ENCODE peak calls at places on chromosomes 3 and 15, in eight cellular contexts. I, A, R, G, T, W, X and J are unnamed samples.

GRCh38 chr3:68088216-68088615 is 433.8 kb upstream of the SUCLG2 start:
- DNase-seq in I (no peak), A (no peak), R (no peak), G (no peak), T (no peak), W (no peak), X (no peak), J (no peak)

GRCh38 chr15:70299931-70300858 is 202.5 kb upstream of the TLE3 start:
- DNase-seq in I (no peak), A (no peak), R (no peak), G (no peak), T (peak), W (no peak), X (peak), J (no peak)

GRCh38 chr15:40969363-40969762 is 16.1 kb downstream of the CHAC1 start:
- DNase-seq in I (no peak), A (no peak), R (no peak), G (no peak), T (no peak), W (no peak), X (no peak), J (no peak)

GRCh38 chr3:41986566-41986965 is 24.7 kb upstream of the ULK4 start:
- DNase-seq in I (no peak), A (no peak), R (no peak), G (no peak), T (no peak), W (no peak), X (no peak), J (no peak)

GRCh38 chr3:46695962-46696922 is 2.8 kb upstream of the ALS2CL start:
- DNase-seq in I (no peak), A (no peak), R (no peak), G (peak), T (no peak), W (no peak), X (no peak), J (no peak)

GRCh38 chr3:171772427-171773056 is 37.7 kb downstream of the PLD1 start:
- DNase-seq in I (peak), A (peak), R (no peak), G (peak), T (peak), W (peak), X (peak), J (no peak)

GRCh38 chr15:42405876-42406482 is 46.7 kb downstream of the CAPN3 start:
- DNase-seq in I (no peak), A (no peak), R (no peak), G (no peak), T (no peak), W (no peak), X (no peak), J (no peak)

GRCh38 chr3:152225176-152225575 is 43.6 kb upstream of the MBNL1 start:
- DNase-seq in I (no peak), A (no peak), R (no peak), G (no peak), T (no peak), W (no peak), X (no peak), J (no peak)

GRCh38 chr15:64842099-64842940 is 605 bp downstream of the PLEKHO2 start:
- DNase-seq in I (no peak), A (peak), R (no peak), G (no peak), T (peak), W (peak), X (peak), J (no peak)

GRCh38 chr3:134086616-134087015 is 56.9 kb upstream of the SLCO2A1 start:
- DNase-seq in I (no peak), A (no peak), R (no peak), G (no peak), T (peak), W (no peak), X (no peak), J (no peak)

GRCh38 chr3:176896640-176897039 is 300.6 kb downstream of the TBL1XR1 start:
- DNase-seq in I (no peak), A (no peak), R (no peak), G (no peak), T (no peak), W (no peak), X (peak), J (no peak)

GRCh38 chr3:47418167-47419082 is 37.6 kb downstream of the PTPN23 start:
- DNase-seq in I (no peak), A (no peak), R (no peak), G (no peak), T (peak), W (no peak), X (no peak), J (no peak)

GRCh38 chr15:47872869-47873301 is 155.6 kb downstream of the SEMA6D start:
- DNase-seq in I (no peak), A (peak), R (no peak), G (peak), T (no peak), W (no peak), X (no peak), J (no peak)

GRCh38 chr15:64970696-64971095 is 19.0 kb downstream of the SPG21 start:
- DNase-seq in I (no peak), A (no peak), R (no peak), G (no peak), T (no peak), W (no peak), X (no peak), J (no peak)

GRCh38 chr15:85504739-85505676 is 124.6 kb downstream of the AKAP13 start:
- DNase-seq in I (peak), A (peak), R (no peak), G (no peak), T (peak), W (peak), X (peak), J (no peak)

GRCh38 chr3:18079062-18079461 is 336.6 kb upstream of the TBC1D5 start:
- DNase-seq in I (no peak), A (no peak), R (no peak), G (no peak), T (no peak), W (no peak), X (no peak), J (no peak)

GRCh38 chr3:72797773-72798543 is 50.3 kb downstream of the SHQ1 start:
- DNase-seq in I (no peak), A (peak), R (no peak), G (peak), T (no peak), W (peak), X (no peak), J (no peak)

GRCh38 chr3:27943106-27943505 is 221.0 kb upstream of the EOMES start:
- DNase-seq in I (no peak), A (peak), R (no peak), G (no peak), T (peak), W (peak), X (no peak), J (no peak)

GRCh38 chr3:13966302-13966701 is 86.4 kb upstream of the WNT7A start:
- DNase-seq in I (no peak), A (no peak), R (no peak), G (no peak), T (no peak), W (no peak), X (no peak), J (no peak)

GRCh38 chr3:194870394-194871110 is 184.9 kb downstream of the FAM43A start:
- DNase-seq in I (no peak), A (peak), R (no peak), G (peak), T (no peak), W (no peak), X (no peak), J (no peak)

GRCh38 chr15:67931861-67932260 is 92.0 kb upstream of the RNU6-1 start:
- DNase-seq in I (no peak), A (peak), R (no peak), G (no peak), T (no peak), W (no peak), X (no peak), J (no peak)

GRCh38 chr15:56805466-56806146 is 72.3 kb upstream of the ZNF280D start:
- DNase-seq in I (peak), A (peak), R (peak), G (no peak), T (peak), W (no peak), X (no peak), J (no peak)

GRCh38 chr3:50288387-50289007 is 3.7 kb downstream of the IFRD2 start:
- DNase-seq in I (no peak), A (no peak), R (no peak), G (no peak), T (peak), W (no peak), X (no peak), J (no peak)

GRCh38 chr3:8931342-8931741 is 31.9 kb downstream of the RAD18 start:
- DNase-seq in I (no peak), A (no peak), R (no peak), G (no peak), T (no peak), W (no peak), X (no peak), J (no peak)

GRCh38 chr3:194577985-194578905 is 55.0 kb downstream of the TMEM44 start:
- DNase-seq in I (peak), A (peak), R (peak), G (peak), T (no peak), W (no peak), X (no peak), J (peak)

GRCh38 chr15:62672268-62672667 is 370.3 kb upstream of the TPM1 start:
- DNase-seq in I (peak), A (peak), R (no peak), G (no peak), T (no peak), W (no peak), X (no peak), J (no peak)

GRCh38 chr3:138348950-138349739 is 766 bp downstream of the MRAS start:
- DNase-seq in I (no peak), A (peak), R (no peak), G (peak), T (peak), W (peak), X (no peak), J (no peak)

GRCh38 chr3:56268621-56269394 is 199.5 kb downstream of the ERC2 start:
- DNase-seq in I (no peak), A (no peak), R (no peak), G (no peak), T (no peak), W (no peak), X (no peak), J (no peak)

GRCh38 chr15:100216177-100216576 is 125.6 kb downstream of the ADAMTS17 start:
- DNase-seq in I (no peak), A (no peak), R (no peak), G (peak), T (no peak), W (no peak), X (no peak), J (no peak)

GRCh38 chr3:169323580-169324453 is 339.7 kb downstream of the MECOM start:
- DNase-seq in I (no peak), A (peak), R (no peak), G (peak), T (no peak), W (peak), X (no peak), J (no peak)

GRCh38 chr15:71242292-71242691 is 127.0 kb downstream of the THSD4 start:
- DNase-seq in I (no peak), A (no peak), R (no peak), G (no peak), T (no peak), W (no peak), X (no peak), J (no peak)

GRCh38 chr15:36301931-36302330 is 277.5 kb upstream of the CDIN1 start:
- DNase-seq in I (no peak), A (no peak), R (no peak), G (no peak), T (no peak), W (no peak), X (no peak), J (no peak)

GRCh38 chr3:44228894-44229293 is 12.8 kb upstream of the TOPAZ1 start:
- DNase-seq in I (no peak), A (no peak), R (no peak), G (no peak), T (no peak), W (no peak), X (no peak), J (no peak)

GRCh38 chr3:11059090-11059798 is 66.7 kb downstream of the SLC6A1 start:
- DNase-seq in I (peak), A (peak), R (no peak), G (peak), T (peak), W (peak), X (peak), J (peak)

GRCh38 chr3:4983739-4984510 is 4.7 kb downstream of the BHLHE40 start:
- DNase-seq in I (no peak), A (peak), R (peak), G (peak), T (peak), W (no peak), X (peak), J (no peak)

DNA sequence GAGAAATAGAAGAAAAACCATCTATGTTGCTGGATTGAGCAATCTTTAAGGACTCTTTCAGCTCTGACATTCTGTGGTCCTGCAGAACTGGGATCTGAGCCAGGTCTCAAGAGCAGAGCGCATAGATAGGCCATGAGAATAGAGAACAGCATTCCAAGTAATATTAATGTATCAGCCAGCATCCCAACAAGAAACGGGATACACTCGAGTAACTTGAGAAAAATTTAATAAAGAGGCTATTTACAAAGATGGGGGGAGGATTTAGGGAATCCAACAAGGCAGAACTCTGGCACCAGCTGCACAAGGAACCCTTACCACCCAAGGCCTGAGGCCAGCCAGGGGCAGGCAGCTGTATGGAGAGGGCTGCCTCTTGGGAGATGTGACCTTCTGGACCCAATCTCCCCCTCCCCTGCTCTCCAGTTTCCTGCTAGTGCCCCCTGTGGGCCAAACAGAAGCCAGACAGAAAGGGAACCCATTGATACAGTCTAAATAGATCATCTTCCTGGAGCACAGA is 8.2 kb downstream of the TMOD2 start:
- DNase-seq in I (no peak), A (peak), R (peak), G (peak), T (peak), W (peak), X (no peak), J (no peak)
- H3K4me3 ChIP-seq in I (no peak), A (no peak), R (no peak), G (no peak), T (no peak), W (no peak), X (no peak), J (no peak)

DNA sequence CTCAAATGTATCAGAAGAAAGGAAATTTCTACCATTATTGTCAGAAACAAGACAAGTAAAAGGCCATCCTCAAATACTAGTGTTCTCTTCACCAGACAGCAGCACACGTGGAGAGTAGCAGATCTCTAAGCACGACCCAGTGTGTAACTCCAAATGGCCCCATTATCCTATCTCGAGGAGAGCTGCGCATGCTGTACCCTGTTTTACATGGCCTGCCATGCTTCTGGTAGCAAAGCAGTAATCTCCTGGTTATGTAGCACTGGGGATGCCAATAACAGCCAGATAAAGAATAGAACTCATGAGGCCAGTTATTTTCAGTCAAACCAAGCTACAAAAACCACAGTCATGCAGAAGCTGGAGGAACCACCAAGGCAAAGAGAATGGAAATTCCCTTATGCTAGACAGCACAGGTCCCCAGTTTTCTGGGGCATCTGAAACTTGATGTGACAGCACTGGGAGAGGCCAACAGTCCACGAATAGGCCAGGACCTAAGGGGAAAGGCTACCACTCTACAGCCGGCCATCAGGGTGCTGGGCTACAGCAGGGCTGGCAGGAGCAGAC is 73.0 kb downstream of the LIPC start:
- DNase-seq in I (no peak), A (no peak), R (no peak), G (no peak), T (no peak), W (no peak), X (no peak), J (no peak)
- H3K4me3 ChIP-seq in I (no peak), A (no peak), R (no peak), G (no peak), T (no peak), W (no peak), X (no peak), J (no peak)

DNA sequence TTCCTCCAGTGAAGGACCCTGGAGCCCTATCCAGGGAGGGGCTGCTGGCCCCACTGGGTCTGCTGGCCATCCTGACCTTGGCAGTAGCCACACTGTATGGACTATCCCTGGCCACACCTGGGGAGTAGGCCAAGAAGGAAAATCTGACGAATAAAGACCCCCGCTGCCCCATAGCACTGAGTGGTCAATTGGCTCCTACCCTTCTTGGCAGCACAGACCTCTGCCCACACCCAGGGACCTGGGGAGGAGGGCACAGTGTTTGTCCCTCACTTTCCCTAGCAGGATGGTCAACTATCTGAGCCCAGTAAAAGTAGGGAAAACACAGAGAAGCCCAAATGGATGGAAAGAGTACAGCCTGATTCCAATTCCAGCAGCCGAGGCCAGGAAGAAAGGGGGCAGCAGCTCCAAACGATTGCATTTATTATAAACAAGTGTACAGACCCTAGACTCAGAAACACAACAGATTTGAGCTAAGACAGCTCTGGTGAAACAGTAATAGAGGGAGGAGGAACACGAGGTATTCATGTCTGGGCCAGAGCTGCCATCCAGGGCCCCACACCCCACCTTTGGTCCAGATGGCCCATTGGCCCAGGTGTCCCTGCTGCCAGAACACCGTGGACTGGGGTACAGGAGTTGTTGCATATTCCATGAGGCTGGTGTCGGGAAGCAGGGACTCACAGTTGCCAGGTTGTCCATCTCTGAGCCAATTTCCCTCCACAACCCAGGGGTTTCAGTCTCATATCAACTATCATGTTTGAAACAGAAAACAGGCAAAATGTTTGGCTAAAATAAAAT is 21.1 kb downstream of the ATRIP start:
- DNase-seq in I (no peak), A (no peak), R (no peak), G (no peak), T (no peak), W (no peak), X (no peak), J (no peak)
- H3K4me3 ChIP-seq in I (peak), A (peak), R (no peak), G (peak), T (no peak), W (no peak), X (peak), J (peak)

GRCh38 chr15:73981761-73982222 is 10.3 kb downstream of the STOML1 start:
- DNase-seq in I (no peak), A (peak), R (no peak), G (no peak), T (no peak), W (no peak), X (no peak), J (no peak)

GRCh38 chr15:73983773-73984172 is 8.3 kb downstream of the STOML1 start:
- DNase-seq in I (no peak), A (no peak), R (no peak), G (peak), T (no peak), W (no peak), X (no peak), J (no peak)

GRCh38 chr15:73983211-73983727 is 8.8 kb downstream of the STOML1 start:
- DNase-seq in I (peak), A (peak), R (no peak), G (peak), T (no peak), W (no peak), X (no peak), J (peak)

GRCh38 chr15:73984208-73984979 is 7.7 kb downstream of the STOML1 start:
- DNase-seq in I (no peak), A (peak), R (no peak), G (peak), T (no peak), W (no peak), X (no peak), J (no peak)

DNA sequence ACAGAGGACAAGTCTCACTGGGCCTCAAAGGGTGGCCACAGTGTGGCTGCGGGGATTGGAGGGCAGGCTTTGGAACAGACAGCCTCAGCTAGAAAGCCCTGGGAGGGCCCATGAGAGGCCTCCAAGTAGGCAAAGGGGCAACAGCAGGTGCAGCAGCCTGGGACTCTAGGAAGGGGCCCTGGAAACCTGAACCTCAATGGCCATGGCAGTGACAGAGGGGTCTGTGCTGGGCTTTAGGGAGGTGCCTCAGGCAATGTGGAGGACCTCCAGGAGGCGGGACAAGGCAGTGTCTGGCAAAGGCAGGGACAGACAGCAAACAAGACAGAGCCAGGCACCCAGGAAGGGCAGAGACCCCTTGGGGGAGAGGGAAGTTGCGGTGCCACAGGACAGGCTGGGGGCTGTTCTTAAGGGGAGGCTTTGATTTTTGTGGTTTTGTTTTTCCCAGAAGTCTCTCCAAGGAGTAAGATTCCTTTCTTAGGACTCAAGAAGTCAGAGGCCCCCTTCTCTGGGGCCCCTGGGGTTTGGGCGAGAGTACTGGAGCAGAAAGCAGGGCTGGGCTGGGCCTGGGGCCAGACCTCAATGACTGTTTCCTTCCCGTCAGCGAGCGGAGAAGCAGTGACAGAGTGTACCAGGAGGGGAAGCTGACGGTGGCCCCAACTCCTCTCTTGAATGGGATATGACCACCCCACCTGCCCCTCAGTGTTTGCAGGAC is 9.7 kb downstream of the STOML1 start:
- DNase-seq in I (peak), A (peak), R (peak), G (peak), T (no peak), W (no peak), X (no peak), J (peak)
- H3K4me3 ChIP-seq in I (no peak), A (no peak), R (no peak), G (no peak), T (no peak), W (no peak), X (no peak), J (peak)

GRCh38 chr3:187567741-187568140 is 102.5 kb downstream of the SST start:
- DNase-seq in I (no peak), A (peak), R (peak), G (no peak), T (no peak), W (peak), X (no peak), J (no peak)
- H3K4me3 ChIP-seq in I (no peak), A (no peak), R (no peak), G (no peak), T (peak), W (no peak), X (no peak), J (no peak)